ENCODE peak calls at places on chromosome 15, in ten cellular contexts. Q is amygdala, G is T-helper 1 cell, U is H7, D is ovary, A is foreskin fibroblast, C is left ventricle myocardium inferior, W is fibroblast of villous mesenchyme, B is mucosa of gallbladder, X is NCI-H345. J is an unnamed sample.
A peak's percentile ranks its signal among the peaks of the same experiment; 100 is the strongest.

GRCh38 chr15:80556694-80557367 is 138.3 kb upstream of the ABHD17C start:
- DNase-seq in B (no peak), X (peak; percentile 1), W (peak; percentile 50), Q (no peak), U (no peak), G (no peak), D (no peak), C (no peak), A (no peak), J (no peak)

GRCh38 chr15:71279757-71280141 is 164.5 kb downstream of the THSD4 start:
- DNase-seq in D (no peak), C (no peak), X (no peak), G (no peak), B (peak; percentile 53), W (no peak), Q (no peak), A (no peak), U (no peak), J (no peak)

GRCh38 chr15:33068007-33068441 is 126.5 kb downstream of the FMN1 start:
- DNase-seq in Q (peak; percentile 28), X (no peak), D (no peak), G (no peak), A (peak; percentile 75), U (peak; percentile 41), B (peak; percentile 86), C (peak; percentile 56), W (peak; percentile 34), J (peak; percentile 19)

GRCh38 chr15:51374131-51374530 is 32.7 kb downstream of the GLDN start:
- DNase-seq in Q (no peak), U (no peak), X (no peak), A (no peak), G (no peak), D (no peak), C (no peak), W (no peak), B (no peak), J (no peak)

GRCh38 chr15:60781211-60781713 is 302.3 kb upstream of the ICE2 start:
- DNase-seq in X (no peak), U (peak; percentile 29), W (no peak), G (no peak), A (no peak), C (no peak), Q (peak; percentile 40), D (no peak), B (no peak), J (no peak)

GRCh38 chr15:67307156-67307555 is 52.6 kb downstream of the IQCH start:
- DNase-seq in X (no peak), U (no peak), Q (no peak), B (no peak), D (no peak), A (no peak), G (no peak), W (peak; percentile 16), C (no peak), J (no peak)

GRCh38 chr15:69665641-69666091 is 213.0 kb downstream of the RPLP1 start:
- DNase-seq in Q (no peak), B (no peak), D (peak; percentile 38), U (peak; percentile 64), W (no peak), A (no peak), X (peak; percentile 40), G (no peak), C (no peak), J (no peak)

GRCh38 chr15:69996321-69996720 is 101.4 kb downstream of the TLE3 start:
- DNase-seq in D (no peak), U (no peak), Q (no peak), A (no peak), G (no peak), B (no peak), W (no peak), C (no peak), X (peak; percentile 39), J (no peak)

GRCh38 chr15:57534279-57534678 is 57.4 kb upstream of the MYZAP start:
- DNase-seq in G (no peak), C (no peak), A (no peak), D (no peak), B (no peak), U (peak; percentile 70), W (no peak), Q (no peak), X (no peak), J (no peak)

GRCh38 chr15:45425135-45425534 is 46.8 kb upstream of the GATM start:
- DNase-seq in Q (no peak), W (no peak), D (no peak), A (no peak), X (no peak), B (no peak), C (no peak), U (no peak), G (no peak), J (no peak)

GRCh38 chr15:95024388-95024787 is 793.0 kb downstream of the MCTP2 start:
- DNase-seq in A (peak; percentile 12), B (peak; percentile 13), X (no peak), D (peak; percentile 25), Q (no peak), W (peak; percentile 54), G (no peak), U (peak; percentile 14), C (no peak), J (peak; percentile 20)

GRCh38 chr15:61893146-61893545 is 167.1 kb downstream of the VPS13C start:
- DNase-seq in A (no peak), C (no peak), D (no peak), Q (no peak), X (no peak), U (no peak), G (no peak), W (no peak), B (no peak), J (no peak)

GRCh38 chr15:44222478-44222877 is 27.4 kb upstream of the FRMD5 start:
- DNase-seq in X (no peak), A (no peak), Q (no peak), G (no peak), W (no peak), D (no peak), B (no peak), C (no peak), U (no peak), J (no peak)

GRCh38 chr15:62894322-62895085 is 148.0 kb upstream of the TPM1 start:
- DNase-seq in B (no peak), C (no peak), G (no peak), Q (no peak), A (no peak), U (no peak), W (no peak), D (no peak), X (no peak), J (no peak)

GRCh38 chr15:69498282-69498681 is 45.7 kb downstream of the RPLP1 start:
- DNase-seq in D (no peak), Q (no peak), W (no peak), G (no peak), X (no peak), B (no peak), A (no peak), C (no peak), U (no peak), J (no peak)

GRCh38 chr15:101532865-101533264 is 43.4 kb upstream of the PCSK6 start:
- DNase-seq in A (no peak), G (no peak), Q (no peak), X (no peak), C (no peak), D (no peak), W (no peak), B (no peak), U (peak; percentile 15), J (no peak)

GRCh38 chr15:78077053-78077859 is at the start of gene TBC1D2B:
- DNase-seq in G (peak; percentile 56), D (peak; percentile 83), U (peak; percentile 97), B (no peak), Q (peak; percentile 54), C (peak; percentile 72), W (peak; percentile 63), A (no peak), X (peak; percentile 72), J (peak; percentile 87)

J was measured in HEK293T.